ENCODE peak calls at places on chromosomes 5 and 9, in four cellular contexts. X, V, G and W are unnamed samples.

GRCh38 chr9:114697951-114698351 is 16.0 kb upstream of the TEX48 start:
- DNase-seq in X (no peak), V (no peak), G (no peak), W (no peak)

GRCh38 chr5:132227485-132228240 is at the start of gene P4HA2:
- DNase-seq in X (peak; percentile 46), G (peak; percentile 89), V (peak; percentile 64), W (peak; percentile 84)

GRCh38 chr5:10724799-10725507 is 36.1 kb downstream of the DAP start:
- DNase-seq in V (peak; percentile 17), X (no peak), G (peak; percentile 85), W (no peak)

GRCh38 chr5:57889558-57889957 is 406.9 kb upstream of the ACTBL2 start:
- DNase-seq in X (no peak), G (no peak), V (no peak), W (peak; percentile 19)

GRCh38 chr9:137458194-137459146 is 664 bp downstream of the NSMF start:
- DNase-seq in V (no peak), X (no peak), G (no peak), W (no peak)

GRCh38 chr9:120257483-120257882 is 322.5 kb downstream of the CDK5RAP2 start:
- DNase-seq in G (no peak), X (no peak), V (no peak), W (no peak)

GRCh38 chr9:110650991-110651411 is 17.6 kb upstream of the MUSK start:
- DNase-seq in X (no peak), G (no peak), V (no peak), W (no peak)

GRCh38 chr9:114216081-114216480 is 60.7 kb downstream of the COL27A1 start:
- DNase-seq in X (no peak), G (peak; percentile 70), V (no peak), W (peak; percentile 87)

GRCh38 chr5:83277154-83277553 is 194.4 kb upstream of the VCAN start:
- DNase-seq in V (no peak), G (peak; percentile 66), X (no peak), W (no peak)

GRCh38 chr5:161378701-161379100 is 167.8 kb downstream of the GABRB2 start:
- DNase-seq in G (no peak), V (no peak), X (no peak), W (no peak)

GRCh38 chr5:173283318-173284288 is 44.6 kb downstream of the STC2 start:
- DNase-seq in G (peak; percentile 92), X (peak; percentile 22), V (peak; percentile 23), W (peak; percentile 86)

GRCh38 chr9:2962471-2963172 is 118.7 kb upstream of the PUM3 start:
- DNase-seq in V (no peak), G (no peak), X (no peak), W (no peak)

GRCh38 chr9:89633404-89633803 is 28.6 kb downstream of the GADD45G start:
- DNase-seq in G (no peak), X (no peak), V (no peak), W (no peak)

GRCh38 chr5:107367919-107368318 is 302.8 kb downstream of the EFNA5 start:
- DNase-seq in G (no peak), V (no peak), X (no peak), W (no peak)

GRCh38 chr9:122354536-122355199 is 16.2 kb upstream of the PTGS1 start:
- DNase-seq in V (no peak), G (peak; percentile 65), X (no peak), W (no peak)

GRCh38 chr5:158967566-158967965 is 132.2 kb downstream of the EBF1 start:
- DNase-seq in G (no peak), X (no peak), V (no peak), W (no peak)

GRCh38 chr9:88741335-88741734 is 206.4 kb downstream of the NXNL2 start:
- DNase-seq in X (no peak), V (no peak), G (no peak), W (no peak)

GRCh38 chr5:174609116-174609515 is 115.3 kb upstream of the MSX2 start:
- DNase-seq in G (no peak), V (no peak), X (no peak), W (no peak)

GRCh38 chr5:10288600-10289213 is 19.0 kb downstream of the CMBL start:
- DNase-seq in X (peak; percentile 48), G (peak; percentile 82), V (peak; percentile 26), W (no peak)

GRCh38 chr9:79568337-79569084 is 3.3 kb upstream of the TLE4 start:
- DNase-seq in X (no peak), V (no peak), G (no peak), W (no peak)

GRCh38 chr9:15909297-15909696 is 356.5 kb downstream of the CCDC171 start:
- DNase-seq in X (no peak), V (peak; percentile 20), G (no peak), W (no peak)

GRCh38 chr9:34954225-34954624 is 3.9 kb upstream of the PHF24 start:
- DNase-seq in G (no peak), V (no peak), X (no peak), W (no peak)

GRCh38 chr9:89519393-89519805 is 21.5 kb upstream of the SEMA4D start:
- DNase-seq in V (no peak), X (no peak), G (peak; percentile 56), W (no peak)

GRCh38 chr5:68332546-68332945 is 117.0 kb downstream of the PIK3R1 start:
- DNase-seq in X (no peak), G (no peak), V (no peak), W (no peak)

GRCh38 chr9:14932246-14932645 is 22.0 kb upstream of the FREM1 start:
- DNase-seq in G (no peak), V (no peak), X (no peak), W (no peak)

GRCh38 chr5:178137991-178138390 is 7.2 kb downstream of the RMND5B start:
- DNase-seq in X (no peak), V (no peak), G (no peak), W (no peak)

GRCh38 chr9:101083451-101083850 is 54.9 kb downstream of the PLPPR1 start:
- DNase-seq in G (no peak), X (no peak), V (no peak), W (no peak)

GRCh38 chr9:94772654-94773303 is 46.3 kb downstream of the AOPEP start:
- DNase-seq in V (no peak), X (no peak), G (no peak), W (no peak)

GRCh38 chr5:154642499-154643245 is 112.5 kb upstream of the LARP1 start:
- DNase-seq in V (no peak), G (no peak), X (no peak), W (peak; percentile 42)

GRCh38 chr9:76472925-76473324 is 13.9 kb downstream of the GCNT1 start:
- DNase-seq in G (no peak), V (no peak), X (no peak), W (no peak)

GRCh38 chr9:114633452-114634089 is 22.5 kb downstream of the TMEM268 start:
- DNase-seq in G (no peak), X (no peak), V (no peak), W (no peak)

GRCh38 chr5:38329132-38329715 is 70.9 kb downstream of the EGFLAM start:
- DNase-seq in G (no peak), X (no peak), V (no peak), W (no peak)

GRCh38 chr9:69174645-69175487 is 789 bp downstream of the TJP2 start:
- DNase-seq in G (peak; percentile 41), X (peak; percentile 17), V (peak; percentile 57), W (peak; percentile 57)

GRCh38 chr5:67315082-67315801 is 118.6 kb upstream of the CD180 start:
- DNase-seq in X (no peak), V (no peak), G (no peak), W (no peak)

GRCh38 chr9:82271099-82271498 is 282.5 kb downstream of the SPATA31D1 start:
- DNase-seq in V (no peak), X (no peak), G (no peak), W (no peak)

GRCh38 chr9:92650839-92651621 is 18.9 kb downstream of the IPPK start:
- DNase-seq in G (peak; percentile 74), V (no peak), X (no peak), W (peak; percentile 76)

GRCh38 chr9:78863531-78863930 is 566.6 kb downstream of the PSAT1 start:
- DNase-seq in G (no peak), X (no peak), V (no peak), W (no peak)

GRCh38 chr5:40570408-40571129 is 109.1 kb upstream of the PTGER4 start:
- DNase-seq in X (no peak), V (no peak), G (no peak), W (no peak)

GRCh38 chr9:120928720-120929389 is 2.3 kb upstream of the TRAF1 start:
- DNase-seq in V (peak; percentile 51), G (peak; percentile 86), X (peak; percentile 85), W (peak; percentile 74)

DNA sequence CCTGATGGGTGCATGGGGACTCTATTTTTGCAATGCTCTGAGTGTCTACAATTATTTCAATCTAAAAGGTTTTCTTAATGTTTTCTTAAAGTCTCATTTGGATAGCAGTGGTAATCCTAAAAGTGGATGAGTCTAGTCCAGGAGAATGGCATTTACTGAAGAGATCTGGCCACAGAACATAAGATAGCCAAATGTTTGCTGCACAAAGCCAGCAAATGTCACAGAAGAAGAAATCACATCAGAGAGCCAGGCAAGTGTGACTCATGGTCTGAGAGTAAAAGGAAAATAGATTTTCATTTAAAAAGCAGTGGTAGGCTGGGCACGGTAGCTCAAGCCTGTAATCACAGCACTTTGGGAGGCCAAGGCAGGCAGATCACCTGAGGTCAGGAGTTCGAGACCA is 352.7 kb upstream of the GRAMD2B start:
- DNase-seq in V (no peak), G (no peak), X (no peak), W (no peak)
- H3K36me3 ChIP-seq in V (no peaks in the 10 kb centered on the region), G (no peaks in the 10 kb centered on the region), X (no peaks in the 10 kb centered on the region), W (no peaks in the 10 kb centered on the region)

GRCh38 chr5:113266227-113266912 is 168.4 kb downstream of the TSSK1B start:
- DNase-seq in V (no peak), G (no peak), X (no peak), W (no peak)
- H3K4me1 ChIP-seq in V (no peaks in the 10 kb centered on the region), G (peaks cover 11% of the 10 kb centered on the region), X (no peaks in the 10 kb centered on the region), W (no peaks in the 10 kb centered on the region)

GRCh38 chr5:73066466-73066865 is 53.9 kb upstream of the TMEM171 start:
- DNase-seq in G (no peak), X (no peak), V (no peak), W (no peak)

GRCh38 chr5:73061593-73061992 is 58.8 kb upstream of the TMEM171 start:
- DNase-seq in G (no peak), V (no peak), X (no peak), W (no peak)

DNA sequence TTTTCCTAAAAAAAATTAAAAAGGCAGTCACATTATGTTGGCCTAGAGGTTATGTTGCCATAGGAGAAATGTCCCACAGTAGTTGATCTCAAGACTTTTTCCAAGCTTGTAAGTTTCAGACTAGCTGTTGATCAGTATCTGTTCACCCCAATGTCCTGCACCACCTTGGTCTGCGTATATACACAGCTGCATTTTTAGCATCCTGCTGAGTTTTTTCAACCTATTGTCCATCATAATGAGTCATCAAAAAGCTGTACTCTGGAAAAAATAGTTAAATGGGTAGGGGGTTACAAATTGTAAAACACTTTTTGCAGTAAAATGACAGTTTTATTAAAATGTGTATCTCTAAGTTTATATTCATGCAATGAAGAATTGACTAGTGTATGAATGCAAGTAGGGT is 53.2 kb upstream of the TMEM171 start:
- DNase-seq in X (no peak), V (no peak), G (no peak), W (no peak)
- H3K36me3 ChIP-seq in X (peaks cover 44% of the 10 kb centered on the region), V (no peaks in the 10 kb centered on the region), G (peaks cover 73% of the 10 kb centered on the region), W (no peaks in the 10 kb centered on the region)

DNA sequence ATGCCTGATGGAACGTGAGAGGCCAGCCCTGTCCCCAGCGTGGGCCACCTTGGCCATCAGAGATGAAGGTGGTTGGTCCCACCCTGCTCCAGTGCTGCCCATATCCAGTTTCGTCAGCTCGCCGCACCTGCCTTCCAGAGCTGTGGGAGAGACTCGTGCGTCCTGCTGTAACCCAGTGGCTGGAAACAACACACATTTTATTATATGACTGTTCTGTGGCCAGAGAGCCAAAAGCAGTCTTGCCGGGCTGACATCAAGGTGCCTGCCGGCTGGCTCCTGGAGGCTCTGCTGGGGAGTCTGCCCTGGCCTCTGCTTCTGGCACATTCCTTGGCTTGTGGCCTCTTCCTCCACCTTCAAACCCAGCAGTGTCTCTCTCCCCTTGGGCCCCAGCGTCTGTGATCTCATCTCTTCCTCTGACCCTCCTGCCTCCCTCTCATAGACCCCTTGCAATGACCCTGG is 94.7 kb downstream of the RXRA start:
- DNase-seq in V (no peak), X (no peak), G (no peak), W (no peak)
- H3K4me1 ChIP-seq in V (no peaks in the 10 kb centered on the region), X (peaks cover 37% of the 10 kb centered on the region), G (no peaks in the 10 kb centered on the region), W (peaks cover 54% of the 10 kb centered on the region)